ENCODE peak calls at places on chromosomes 4 and X, in ten cellular contexts. A is RPMI8226; B is CD4-positive, alpha-beta T cell; M is NCI-H187; S is choroid plexus epithelial cell; P is GM20000; K is H4; Q is memory B cell; U is EH; X is effector memory CD8-positive, alpha-beta T cell. L is an unnamed sample.
A peak's percentile ranks its signal among the peaks of the same experiment; 100 is the strongest.

GRCh38 chr4:57071340-57071739 is 38.8 kb downstream of the IGFBP7 start:
- DNase-seq in A (no peak), B (no peak), M (no peak), S (peak; percentile 76), P (no peak), K (no peak), Q (no peak), U (peak; percentile 73), X (no peak), L (peak; percentile 68)

GRCh38 chrX:13488706-13489105 is 80.7 kb upstream of the EGFL6 start:
- DNase-seq in A (no peak), B (no peak), M (no peak), S (peak; percentile 67), P (no peak), K (no peak), Q (no peak), U (peak; percentile 46), X (no peak), L (peak; percentile 29)

GRCh38 chr4:181595711-181596110 is 647.5 kb upstream of the TENM3 start:
- DNase-seq in A (no peak), B (no peak), M (no peak), S (no peak), P (no peak), K (no peak), Q (no peak), U (no peak), X (no peak), L (no peak)

GRCh38 chr4:86720508-86721068 is 126.5 kb downstream of the PTPN13 start:
- DNase-seq in A (no peak), B (no peak), M (no peak), S (peak; percentile 36), P (no peak), K (no peak), Q (no peak), U (peak; percentile 29), X (no peak), L (peak; percentile 13)

GRCh38 chr4:30726090-30726668 is 6.0 kb downstream of the PCDH7 start:
- DNase-seq in A (no peak), B (no peak), M (no peak), S (no peak), P (no peak), K (no peak), Q (no peak), U (no peak), X (no peak), L (no peak)

GRCh38 chr4:104235966-104236365 is 258.7 kb downstream of the CXXC4 start:
- DNase-seq in A (no peak), B (no peak), M (no peak), S (no peak), P (no peak), K (no peak), Q (no peak), U (no peak), X (no peak), L (no peak)

GRCh38 chr4:29336851-29337250 is 1383.3 kb upstream of the PCDH7 start:
- DNase-seq in A (no peak), B (no peak), M (no peak), S (no peak), P (no peak), K (no peak), Q (no peak), U (peak; percentile 6), X (no peak), L (no peak)

GRCh38 chr4:40227284-40227683 is 30.5 kb downstream of the RHOH start:
- DNase-seq in A (peak; percentile 40), B (no peak), M (no peak), S (peak; percentile 49), P (peak; percentile 54), K (no peak), Q (no peak), U (no peak), X (no peak), L (no peak)

GRCh38 chr4:24322517-24322916 is 261.8 kb downstream of the DHX15 start:
- DNase-seq in A (no peak), B (no peak), M (no peak), S (no peak), P (no peak), K (peak; percentile 7), Q (no peak), U (no peak), X (no peak), L (peak; percentile 6)

GRCh38 chr4:53234669-53235068 is 131.2 kb downstream of the SCFD2 start:
- DNase-seq in A (no peak), B (no peak), M (no peak), S (no peak), P (no peak), K (no peak), Q (no peak), U (no peak), X (no peak), L (no peak)

GRCh38 chrX:23066588-23067281 is 67.0 kb downstream of the DDX53 start:
- DNase-seq in A (no peak), B (no peak), M (no peak), S (no peak), P (no peak), K (no peak), Q (no peak), U (no peak), X (no peak), L (no peak)

GRCh38 chrX:11781133-11781532 is 23.1 kb downstream of the MSL3 start:
- DNase-seq in A (no peak), B (no peak), M (no peak), S (no peak), P (no peak), K (no peak), Q (no peak), U (no peak), X (no peak), L (no peak)

GRCh38 chr4:131584587-131584986 is 1564.5 kb upstream of the PCDH10 start:
- DNase-seq in A (no peak), B (no peak), M (no peak), S (no peak), P (no peak), K (no peak), Q (no peak), U (no peak), X (no peak), L (no peak)

GRCh38 chrX:13340182-13340791 is 20.4 kb upstream of the ATXN3L start:
- DNase-seq in A (no peak), B (no peak), M (no peak), S (no peak), P (no peak), K (no peak), Q (no peak), U (peak; percentile 66), X (no peak), L (peak; percentile 62)

GRCh38 chr4:147052361-147052760 is 106.7 kb upstream of the TTC29 start:
- DNase-seq in A (no peak), B (no peak), M (no peak), S (no peak), P (no peak), K (no peak), Q (no peak), U (no peak), X (no peak), L (no peak)

GRCh38 chrX:114999906-115000305 is 17.5 kb downstream of the IL13RA2 start:
- DNase-seq in A (no peak), B (no peak), M (no peak), S (no peak), P (no peak), K (no peak), Q (no peak), U (no peak), X (no peak), L (no peak)

GRCh38 chr4:84324850-84325249 is 174.2 kb downstream of the NKX6-1 start:
- DNase-seq in A (no peak), B (no peak), M (no peak), S (no peak), P (no peak), K (no peak), Q (no peak), U (no peak), X (no peak), L (no peak)

GRCh38 chrX:40483502-40483901 is 97.3 kb upstream of the ATP6AP2 start:
- DNase-seq in A (no peak), B (no peak), M (no peak), S (no peak), P (no peak), K (no peak), Q (no peak), U (no peak), X (no peak), L (no peak)

GRCh38 chrX:71910526-71911022 is at the start of gene NHSL2:
- DNase-seq in A (peak; percentile 5), B (no peak), M (no peak), S (no peak), P (peak; percentile 30), K (no peak), Q (no peak), U (peak; percentile 16), X (no peak), L (peak; percentile 2)

GRCh38 chr4:79915276-79915675 is 157.8 kb downstream of the ANTXR2 start:
- DNase-seq in A (no peak), B (no peak), M (no peak), S (no peak), P (no peak), K (no peak), Q (no peak), U (no peak), X (no peak), L (no peak)

GRCh38 chrX:85980286-85980685 is 67.1 kb downstream of the CHM start:
- DNase-seq in A (no peak), B (no peak), M (no peak), S (no peak), P (no peak), K (no peak), Q (no peak), U (no peak), X (no peak), L (no peak)

GRCh38 chr4:59689149-59689548 is 1511.0 kb upstream of the ADGRL3 start:
- DNase-seq in A (no peak), B (no peak), M (no peak), S (no peak), P (no peak), K (no peak), Q (no peak), U (no peak), X (no peak), L (no peak)